ENCODE peak calls at places on chromosomes 12 and 14, in seven cellular contexts. V, I, D, C, Y, Q and A are unnamed samples.

GRCh38 chr12:110780448-110780847 is 37.8 kb upstream of the PPP1CC start:
- DNase-seq in V (no peak), I (no peak), D (no peak), C (no peak), Y (no peak), Q (no peak), A (no peak)

GRCh38 chr12:39277416-39277815 is 165.5 kb downstream of the KIF21A start:
- DNase-seq in V (no peak), I (no peak), D (no peak), C (peak), Y (no peak), Q (peak), A (no peak)

GRCh38 chr12:104566244-104566993 is 109.7 kb downstream of the CHST11 start:
- DNase-seq in V (no peak), I (no peak), D (no peak), C (no peak), Y (no peak), Q (no peak), A (no peak)

GRCh38 chr14:61753631-61754030 is 8.6 kb upstream of the SNAPC1 start:
- DNase-seq in V (no peak), I (no peak), D (no peak), C (no peak), Y (no peak), Q (no peak), A (no peak)

GRCh38 chr14:92473261-92473946 is 40.2 kb upstream of the RIN3 start:
- DNase-seq in V (no peak), I (peak), D (peak), C (peak), Y (peak), Q (peak), A (no peak)

GRCh38 chr12:68572650-68573049 is 38.0 kb upstream of the RAP1B start:
- DNase-seq in V (no peak), I (no peak), D (no peak), C (no peak), Y (no peak), Q (no peak), A (no peak)

GRCh38 chr14:36068777-36069534 is 107.6 kb downstream of the PTCSC3 start:
- DNase-seq in V (no peak), I (peak), D (no peak), C (peak), Y (peak), Q (peak), A (no peak)

GRCh38 chr14:24695265-24696241 is 61.6 kb upstream of the GZMB start:
- DNase-seq in V (no peak), I (no peak), D (no peak), C (no peak), Y (no peak), Q (no peak), A (no peak)

GRCh38 chr14:101780390-101780789 is 18.9 kb downstream of the PPP2R5C start:
- DNase-seq in V (no peak), I (no peak), D (no peak), C (no peak), Y (no peak), Q (no peak), A (no peak)

GRCh38 chr12:67222302-67222701 is 46.9 kb upstream of the CAND1 start:
- DNase-seq in V (no peak), I (peak), D (no peak), C (peak), Y (peak), Q (peak), A (no peak)

GRCh38 chr14:54366726-54367707 is 29.8 kb upstream of the CDKN3 start:
- DNase-seq in V (no peak), I (peak), D (peak), C (peak), Y (peak), Q (peak), A (no peak)

GRCh38 chr12:44377443-44378160 is 498.5 kb downstream of the NELL2 start:
- DNase-seq in V (no peak), I (no peak), D (no peak), C (no peak), Y (no peak), Q (no peak), A (no peak)

GRCh38 chr14:105885561-105886320 is 359.4 kb downstream of the TMEM121 start:
- DNase-seq in V (peak), I (no peak), D (peak), C (no peak), Y (no peak), Q (no peak), A (no peak)

GRCh38 chr12:96906498-96906848 is 584 bp upstream of the NEDD1 start:
- DNase-seq in V (no peak), I (no peak), D (no peak), C (no peak), Y (no peak), Q (no peak), A (no peak)

GRCh38 chr14:69861170-69861569 is 18.0 kb upstream of the SMOC1 start:
- DNase-seq in V (no peak), I (no peak), D (no peak), C (no peak), Y (no peak), Q (no peak), A (no peak)

GRCh38 chr12:120314220-120314619 is 12.1 kb downstream of the SIRT4 start:
- DNase-seq in V (no peak), I (peak), D (no peak), C (no peak), Y (no peak), Q (peak), A (no peak)

GRCh38 chr12:116508145-116509121 is 50.7 kb upstream of the MAP1LC3B2 start:
- DNase-seq in V (peak), I (peak), D (no peak), C (no peak), Y (peak), Q (no peak), A (no peak)

GRCh38 chr12:130752692-130753230 is 36.7 kb upstream of the RIMBP2 start:
- DNase-seq in V (no peak), I (no peak), D (no peak), C (no peak), Y (no peak), Q (no peak), A (no peak)

GRCh38 chr12:1171657-1172056 is 180.6 kb downstream of the ERC1 start:
- DNase-seq in V (no peak), I (no peak), D (no peak), C (peak), Y (no peak), Q (peak), A (no peak)

GRCh38 chr14:91154851-91155625 is 41.2 kb downstream of the DGLUCY start:
- DNase-seq in V (no peak), I (peak), D (peak), C (peak), Y (peak), Q (peak), A (no peak)

GRCh38 chr14:100078997-100079561 is 13.9 kb downstream of the EVL start:
- DNase-seq in V (no peak), I (no peak), D (peak), C (no peak), Y (peak), Q (peak), A (peak)

GRCh38 chr12:6956332-6956727 is 5.2 kb downstream of the PTPN6 start:
- DNase-seq in V (no peak), I (no peak), D (no peak), C (no peak), Y (no peak), Q (no peak), A (no peak)

GRCh38 chr12:52119398-52120254 is 40.1 kb downstream of the SMIM41 start:
- DNase-seq in V (no peak), I (peak), D (peak), C (peak), Y (peak), Q (peak), A (peak)

GRCh38 chr14:101075801-101076413 is 172.4 kb upstream of the RTL1 start:
- DNase-seq in V (peak), I (no peak), D (peak), C (no peak), Y (no peak), Q (no peak), A (no peak)

GRCh38 chr14:90248594-90248993 is 7.8 kb upstream of the PSMC1 start:
- DNase-seq in V (no peak), I (no peak), D (no peak), C (no peak), Y (peak), Q (no peak), A (no peak)

GRCh38 chr12:21980544-21980943 is 39.3 kb upstream of the ABCC9 start:
- DNase-seq in V (no peak), I (no peak), D (no peak), C (no peak), Y (no peak), Q (no peak), A (no peak)

GRCh38 chr12:122336015-122336946 is 70.0 kb upstream of the VPS33A start:
- DNase-seq in V (no peak), I (peak), D (no peak), C (peak), Y (peak), Q (peak), A (peak)

GRCh38 chr14:104109731-104110361 is 24.3 kb downstream of the ASPG start:
- DNase-seq in V (no peak), I (no peak), D (peak), C (no peak), Y (no peak), Q (no peak), A (no peak)

GRCh38 chr14:36028218-36028617 is 148.3 kb downstream of the PTCSC3 start:
- DNase-seq in V (no peak), I (peak), D (no peak), C (no peak), Y (no peak), Q (peak), A (no peak)

GRCh38 chr14:93332032-93332852 is 594 bp downstream of the BTBD7 start:
- DNase-seq in V (peak), I (peak), D (peak), C (peak), Y (peak), Q (peak), A (peak)

GRCh38 chr14:105082703-105083102 is 17.5 kb upstream of the GPR132 start:
- DNase-seq in V (no peak), I (no peak), D (no peak), C (no peak), Y (no peak), Q (no peak), A (no peak)

GRCh38 chr12:51818567-51819300 is 29.8 kb downstream of the FIGNL2 start:
- DNase-seq in V (peak), I (no peak), D (no peak), C (no peak), Y (peak), Q (peak), A (no peak)

GRCh38 chr12:40020261-40020691 is 85.6 kb downstream of the SLC2A13 start:
- DNase-seq in V (no peak), I (no peak), D (no peak), C (no peak), Y (no peak), Q (no peak), A (no peak)

GRCh38 chr12:28051516-28052456 is 79.3 kb upstream of the PTHLH start:
- DNase-seq in V (no peak), I (no peak), D (no peak), C (peak), Y (peak), Q (peak), A (no peak)

GRCh38 chr12:78865297-78865955 is 852 bp downstream of the SYT1 start:
- DNase-seq in V (no peak), I (no peak), D (no peak), C (no peak), Y (peak), Q (no peak), A (no peak)

GRCh38 chr12:103334447-103334846 is 161.3 kb downstream of the C12orf42 start:
- DNase-seq in V (no peak), I (no peak), D (no peak), C (no peak), Y (no peak), Q (no peak), A (no peak)

GRCh38 chr12:93302331-93303229 is 75.1 kb upstream of the NUDT4 start:
- DNase-seq in V (no peak), I (no peak), D (no peak), C (no peak), Y (peak), Q (no peak), A (no peak)

GRCh38 chr14:31781578-31781977 is 220.4 kb downstream of the NUBPL start:
- DNase-seq in V (no peak), I (peak), D (no peak), C (no peak), Y (no peak), Q (peak), A (no peak)

GRCh38 chr14:31792726-31793125 is 231.5 kb downstream of the NUBPL start:
- DNase-seq in V (no peak), I (no peak), D (no peak), C (peak), Y (no peak), Q (no peak), A (no peak)

GRCh38 chr14:31788340-31788739 is 227.1 kb downstream of the NUBPL start:
- DNase-seq in V (no peak), I (peak), D (no peak), C (no peak), Y (no peak), Q (no peak), A (no peak)

GRCh38 chr14:31785574-31785973 is 224.4 kb downstream of the NUBPL start:
- DNase-seq in V (no peak), I (no peak), D (no peak), C (peak), Y (no peak), Q (peak), A (no peak)

GRCh38 chr14:31787377-31787776 is 226.2 kb downstream of the NUBPL start:
- DNase-seq in V (no peak), I (peak), D (no peak), C (peak), Y (peak), Q (peak), A (no peak)
- TF ChIP-seq CTCF in V (no peak), I (peak), D (no peak), C (peak), Y (peak), Q (peak), A (no peak)

DNA sequence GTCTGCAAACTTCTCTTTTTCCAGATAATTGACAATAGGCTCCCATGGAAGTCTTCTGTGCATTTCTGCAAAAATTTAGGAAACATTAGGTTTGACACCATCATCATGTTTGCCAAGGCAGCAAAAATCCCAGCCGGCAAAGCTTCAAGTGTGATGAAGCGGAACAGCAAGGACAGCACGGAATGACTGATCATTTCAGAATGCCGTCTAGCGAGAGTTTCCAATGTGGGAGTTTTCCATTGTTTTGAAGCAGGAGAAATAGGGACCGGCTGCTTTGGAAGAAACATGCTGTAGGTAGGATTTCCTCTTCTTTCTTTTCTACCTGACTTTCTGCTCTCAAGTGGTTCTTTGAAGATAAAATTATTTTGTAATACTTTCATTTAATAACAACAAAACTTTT is 24.1 kb upstream of the RGS6 start:
- DNase-seq in V (no peak), I (no peak), D (no peak), C (peak), Y (no peak), Q (no peak), A (no peak)
- TF ChIP-seq CTCF in V (no peak), I (no peak), D (no peak), C (no peak), Y (no peak), Q (no peak), A (no peak)

GRCh38 chr14:42200951-42201350 is 594.3 kb downstream of the LRFN5 start:
- DNase-seq in V (no peak), I (no peak), D (no peak), C (no peak), Y (no peak), Q (no peak), A (no peak)
- TF ChIP-seq CTCF in V (no peak), I (no peak), D (no peak), C (no peak), Y (no peak), Q (no peak), A (no peak)

GRCh38 chr14:95294320-95294719 is 25.4 kb downstream of the CLMN start:
- DNase-seq in V (no peak), I (no peak), D (no peak), C (no peak), Y (no peak), Q (no peak), A (no peak)
- TF ChIP-seq CTCF in V (no peak), I (no peak), D (no peak), C (no peak), Y (no peak), Q (no peak), A (no peak)

GRCh38 chr14:47442206-47442605 is 233.2 kb downstream of the MDGA2 start:
- DNase-seq in V (peak), I (peak), D (no peak), C (peak), Y (peak), Q (peak), A (no peak)
- TF ChIP-seq CTCF in V (no peak), I (no peak), D (no peak), C (no peak), Y (no peak), Q (peak), A (no peak)